ENCODE peak calls at places on chromosome 3, in four cellular contexts. T is kidney, N is heart left ventricle, K is esophagus muscularis mucosa. B is an unnamed sample.
A peak's percentile ranks its signal among the peaks of the same experiment; 100 is the strongest.

GRCh38 chr3:105999856-106000255 is 131.0 kb upstream of the CBLB start:
- DNase-seq in T (no peak), N (no peak), K (no peak), B (no peak)

GRCh38 chr3:151015762-151016161 is 43.2 kb upstream of the CLRN1 start:
- DNase-seq in N (no peak), K (peak; percentile 42), T (no peak), B (no peak)

GRCh38 chr3:126986001-126986400 is 3.1 kb downstream of the PLXNA1 start:
- DNase-seq in T (no peak), N (no peak), K (no peak), B (no peak)

GRCh38 chr3:144031938-144032337 is 60.3 kb downstream of the DIPK2A start:
- DNase-seq in N (peak; percentile 30), T (no peak), K (no peak), B (no peak)

GRCh38 chr3:84692261-84692660 is 266.5 kb upstream of the CADM2 start:
- DNase-seq in T (no peak), K (no peak), N (no peak), B (no peak)

GRCh38 chr3:51622868-51623267 is 48.2 kb upstream of the TEX264 start:
- DNase-seq in K (no peak), T (no peak), N (no peak), B (no peak)

GRCh38 chr3:58386966-58387365 is 46.7 kb downstream of the PDHB start:
- DNase-seq in N (peak; percentile 38), T (peak; percentile 77), K (no peak), B (no peak)

GRCh38 chr3:46184469-46184868 is 23.6 kb downstream of the CCR1 start:
- DNase-seq in T (no peak), K (no peak), N (no peak), B (no peak)

GRCh38 chr3:168117853-168118313 is 22.2 kb upstream of the GOLIM4 start:
- DNase-seq in N (no peak), K (no peak), T (no peak), B (no peak)

GRCh38 chr3:23567917-23568316 is 237.8 kb upstream of the UBE2E1 start:
- DNase-seq in K (no peak), T (no peak), N (no peak), B (no peak)

GRCh38 chr3:42652611-42653302 is 740 bp upstream of the ZBTB47 start:
- DNase-seq in T (peak; percentile 91), N (peak; percentile 60), K (peak; percentile 92), B (peak; percentile 91)

GRCh38 chr3:129908417-129908816 is 14.9 kb upstream of the TMCC1 start:
- DNase-seq in N (no peak), T (no peak), K (no peak), B (no peak)

GRCh38 chr3:161409069-161409468 is 37.8 kb upstream of the SPTSSB start:
- DNase-seq in N (peak; percentile 25), T (no peak), K (no peak), B (no peak)

DNA sequence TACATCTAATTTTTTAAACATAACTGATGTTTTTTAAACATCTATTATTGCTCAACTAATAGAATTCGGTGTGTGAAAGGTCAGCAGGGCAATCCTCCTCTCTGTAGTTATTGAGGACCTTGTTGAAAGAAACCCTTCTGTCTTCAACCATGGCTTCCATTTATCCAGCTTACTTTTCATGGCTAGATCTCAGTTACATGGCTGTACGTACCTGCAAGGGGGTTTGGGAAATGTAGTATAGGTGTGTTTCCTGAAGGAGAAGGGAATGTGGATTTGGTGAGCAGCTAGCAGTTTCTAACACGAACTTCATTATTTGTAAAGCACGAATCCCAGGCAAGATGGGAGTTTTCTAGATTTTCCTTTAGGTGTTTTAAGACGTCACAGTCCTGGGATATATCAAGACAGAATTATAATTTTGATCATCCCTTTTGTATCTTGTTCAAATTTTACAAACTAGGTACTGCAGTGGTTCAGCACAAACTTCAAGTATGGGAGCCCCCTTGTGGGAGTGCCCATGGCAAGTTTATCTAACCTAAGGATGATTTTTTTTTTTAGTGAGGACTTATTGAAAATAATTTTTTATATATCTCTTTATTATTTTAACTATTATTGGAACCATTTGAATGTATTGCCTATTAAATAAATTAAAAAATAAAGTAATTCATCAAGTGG is 41.6 kb downstream of the FBXL2 start:
- DNase-seq in N (no peak), K (no peak), T (no peak), B (no peak)
- TF ChIP-seq CTCF in N (no peak), K (no peak), T (no peak), B (no peak)

GRCh38 chr3:125011941-125012340 is 43.9 kb downstream of the HEG1 start:
- DNase-seq in N (no peak), K (no peak), T (no peak), B (no peak)
- H3K27ac ChIP-seq in N (no peak overlapping the region), K (no peak overlapping the region), T (no peak overlapping the region), B (no peak overlapping the region)

GRCh38 chr3:152969557-152970300 is 134.8 kb downstream of the P2RY1 start:
- DNase-seq in K (no peak), N (no peak), T (no peak), B (no peak)
- TF ChIP-seq CTCF in K (no peak), N (no peak), T (no peak), B (no peak)

GRCh38 chr3:185734725-185735096 is 90.1 kb downstream of the IGF2BP2 start:
- DNase-seq in K (no peak), T (no peak), N (no peak), B (no peak)
- H3K27ac ChIP-seq in K (no peak overlapping the region), T (no peak overlapping the region), N (no peak overlapping the region), B (no peak overlapping the region)

DNA sequence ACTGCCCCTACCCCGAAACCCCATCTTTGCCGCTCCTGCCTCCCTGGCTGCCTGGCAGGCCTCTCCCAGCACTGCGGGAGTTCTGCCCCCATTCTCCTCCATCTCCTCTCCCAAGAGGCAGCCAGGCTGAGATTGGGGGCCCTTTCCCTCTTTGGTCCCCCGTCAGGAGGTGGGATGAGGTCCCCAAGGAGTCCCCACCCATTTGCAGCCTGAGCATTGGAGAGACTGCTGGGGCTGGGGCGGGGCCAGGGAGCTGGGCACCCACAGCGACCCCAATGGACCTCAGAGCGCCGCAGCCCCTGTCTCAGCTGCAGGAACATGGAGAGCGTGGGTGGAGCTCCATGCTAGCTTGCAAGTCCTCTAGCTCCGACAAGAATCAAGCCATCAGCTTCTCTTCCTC is 29.5 kb upstream of the FBLN2 start:
- DNase-seq in N (no peak), T (peak; percentile 57), K (no peak), B (no peak)
- TF ChIP-seq CTCF in N (no peak), T (no peak), K (no peak), B (no peak)

DNA sequence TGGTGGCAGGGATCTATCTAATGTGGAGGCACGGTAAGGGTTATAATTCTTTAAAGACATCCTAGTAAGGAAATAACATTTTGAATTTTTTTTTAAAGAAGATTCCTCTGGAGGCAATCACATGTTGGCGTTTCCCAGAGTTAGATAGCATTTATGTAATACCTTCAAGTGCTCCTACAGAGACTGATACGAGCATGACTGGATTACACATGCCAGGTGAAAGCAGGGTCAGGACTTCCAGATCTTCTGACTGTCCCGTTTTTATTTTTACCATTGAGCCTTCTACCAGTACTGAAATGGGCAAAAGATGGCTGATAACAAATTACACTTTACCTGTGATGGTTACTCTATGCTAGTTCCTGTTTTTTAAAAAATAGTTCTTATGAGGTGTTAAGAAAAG is 13.8 kb downstream of the IL17RB start:
- DNase-seq in N (no peak), T (no peak), K (no peak), B (no peak)
- H3K27ac ChIP-seq in N (no peak overlapping the region), T (no peak overlapping the region), K (no peak overlapping the region), B (no peak overlapping the region)

GRCh38 chr3:31196881-31197364 is 302.5 kb upstream of the GADL1 start:
- DNase-seq in N (peak; percentile 33), T (no peak), K (no peak), B (no peak)
- TF ChIP-seq CTCF in N (no peak), T (no peak), K (no peak), B (no peak)

B was measured in vagina.